ENCODE peak calls at places on chromosomes 12 and 14, in five cellular contexts. R is activated effector memory CD4-positive, alpha-beta T cell treated with Interleukin-2 at 50 U/mL for 16 hours; O is neural crest cell; A is A549; B is HTR-8/SVneo. V is an unnamed sample.

GRCh38 chr12:121520586-121521086 is 60.2 kb downstream of the KDM2B start:
- DNase-seq in R (no peak), O (no peak), A (no peak), B (no peak), V (no peak)

GRCh38 chr12:121843236-121843982 is 15.2 kb downstream of the HPD start:
- DNase-seq in B (no peak), R (no peak), O (no peak), A (no peak), V (no peak)

GRCh38 chr12:125028106-125028505 is 34.7 kb downstream of the BRI3BP start:
- DNase-seq in R (no peak), O (no peak), B (no peak), A (no peak), V (no peak)

GRCh38 chr12:66036317-66036716 is 94.2 kb downstream of the LLPH start:
- DNase-seq in B (peak), R (no peak), A (peak), O (no peak), V (no peak)

GRCh38 chr12:46674818-46675217 is 151.0 kb downstream of the SLC38A4 start:
- DNase-seq in B (no peak), O (no peak), R (no peak), A (no peak), V (no peak)

GRCh38 chr12:108666326-108666995 is 32.8 kb upstream of the SELPLG start:
- DNase-seq in B (no peak), O (no peak), A (no peak), R (no peak), V (no peak)

GRCh38 chr14:72049462-72049861 is 117.2 kb downstream of the RGS6 start:
- DNase-seq in A (no peak), B (no peak), R (no peak), O (no peak), V (no peak)

GRCh38 chr12:112524676-112525425 is 106.1 kb downstream of the PTPN11 start:
- DNase-seq in O (no peak), R (no peak), B (peak), A (peak), V (no peak)

GRCh38 chr12:30862486-30862885 is 64.1 kb upstream of the TSPAN11 start:
- DNase-seq in R (no peak), B (no peak), O (no peak), A (no peak), V (no peak)

GRCh38 chr14:71243697-71244096 is 336.4 kb downstream of the PCNX1 start:
- DNase-seq in A (no peak), B (no peak), R (no peak), O (no peak), V (no peak)

GRCh38 chr12:41205070-41205715 is 17.1 kb downstream of the PDZRN4 start:
- DNase-seq in O (no peak), R (no peak), A (no peak), B (no peak), V (no peak)

GRCh38 chr12:20309504-20310148 is 58.7 kb upstream of the PDE3A start:
- DNase-seq in B (no peak), O (no peak), A (no peak), R (no peak), V (no peak)

GRCh38 chr12:93127582-93128331 is 198.7 kb upstream of the EEA1 start:
- DNase-seq in R (no peak), O (no peak), B (peak), A (peak), V (no peak)

GRCh38 chr12:91980345-91980744 is 165.3 kb downstream of the BTG1 start:
- DNase-seq in R (no peak), O (no peak), B (no peak), A (no peak), V (no peak)

GRCh38 chr12:100156731-100157426 is 14.2 kb upstream of the BLTP3B start:
- DNase-seq in B (no peak), O (no peak), A (no peak), R (no peak), V (no peak)

GRCh38 chr14:68663385-68664076 is 129.3 kb downstream of the ZFP36L1 start:
- DNase-seq in O (no peak), A (no peak), R (no peak), B (no peak), V (peak)

GRCh38 chr12:47742253-47742825 is 16.3 kb downstream of the RAPGEF3 start:
- DNase-seq in R (peak), O (peak), A (peak), B (peak), V (peak)

GRCh38 chr14:74242055-74243042 is 3.1 kb downstream of the VSX2 start:
- DNase-seq in O (no peak), B (no peak), R (no peak), A (no peak), V (no peak)

GRCh38 chr14:53533384-53533975 is 380.4 kb upstream of the DDHD1 start:
- DNase-seq in R (no peak), A (no peak), B (no peak), O (no peak), V (no peak)

GRCh38 chr12:15782667-15783066 is 6.5 kb downstream of the EPS8 start:
- DNase-seq in O (no peak), B (no peak), A (no peak), R (no peak), V (no peak)

GRCh38 chr14:104724981-104725771 is 1.1 kb downstream of the ADSS1 start:
- DNase-seq in R (no peak), A (peak), B (no peak), O (peak), V (no peak)

GRCh38 chr12:53870122-53870521 is 68.5 kb upstream of the HOXC13 start:
- DNase-seq in B (no peak), A (peak), O (no peak), R (no peak), V (no peak)

GRCh38 chr12:82468563-82468962 is 110.2 kb downstream of the METTL25 start:
- DNase-seq in A (no peak), B (no peak), R (no peak), O (no peak), V (no peak)

GRCh38 chr12:19761465-19761864 is 322.2 kb downstream of the AEBP2 start:
- DNase-seq in R (no peak), B (no peak), O (no peak), A (no peak), V (no peak)

GRCh38 chr14:50961606-50962259 is 17.4 kb upstream of the PYGL start:
- DNase-seq in B (peak), O (no peak), A (peak), R (no peak), V (no peak)

GRCh38 chr14:60164404-60164716 is 838 bp downstream of the DHRS7 start:
- DNase-seq in A (no peak), B (no peak), O (no peak), R (no peak), V (no peak)

GRCh38 chr14:86575141-86575540 is 1045.2 kb downstream of the FLRT2 start:
- DNase-seq in A (no peak), O (no peak), B (no peak), R (no peak), V (no peak)

GRCh38 chr12:3658327-3659163 is 94.4 kb downstream of the CRACR2A start:
- DNase-seq in O (peak), A (no peak), B (peak), R (no peak), V (peak)

GRCh38 chr14:96268426-96269358 is 12.7 kb downstream of the BDKRB1 start:
- DNase-seq in B (peak), A (peak), O (no peak), R (no peak), V (no peak)

GRCh38 chr14:59389936-59390335 is 75.2 kb downstream of the GPR135 start:
- DNase-seq in B (no peak), A (no peak), O (no peak), R (no peak), V (no peak)

GRCh38 chr12:49031573-49032161 is 13.1 kb upstream of the PRKAG1 start:
- DNase-seq in A (no peak), R (no peak), B (no peak), O (no peak), V (no peak)

GRCh38 chr12:2974560-2974971 is 15.4 kb downstream of the TEAD4 start:
- DNase-seq in R (no peak), O (no peak), B (no peak), A (no peak), V (no peak)

GRCh38 chr12:67681145-67681778 is 32.7 kb downstream of the DYRK2 start:
- DNase-seq in O (no peak), B (peak), A (peak), R (no peak), V (no peak)

V was measured in effector memory CD8-positive, alpha-beta T cell.